ENCODE peak calls at places on chromosomes 1 and 21, in nine cellular contexts. P is Peyer's patch, S is right atrium auricular region, X is colonic mucosa, W is tibial nerve, N is keratinocyte, J is lower lobe of right lung, K is K562, D is lung. M is an unnamed sample.
A peak's percentile ranks its signal among the peaks of the same experiment; 100 is the strongest.

GRCh38 chr1:8723010-8723409 is 94.4 kb downstream of the RERE start:
- DNase-seq in P (no peak), S (no peak), X (no peak), W (no peak), N (no peak), J (no peak), K (no peak), D (no peak), M (no peak)

GRCh38 chr21:44872568-44873355 is 728 bp downstream of the PTTG1IP start:
- DNase-seq in P (peak; percentile 70), S (no peak), X (peak; percentile 51), W (no peak), N (no peak), J (peak; percentile 71), K (no peak), D (peak; percentile 56), M (peak; percentile 44)

GRCh38 chr1:182185822-182186756 is 124.6 kb upstream of the ZNF648 start:
- DNase-seq in P (no peak), S (no peak), X (no peak), W (no peak), N (peak; percentile 84), J (no peak), K (no peak), D (no peak), M (peak; percentile 23)

GRCh38 chr1:244678687-244679086 is 25.8 kb downstream of the DESI2 start:
- DNase-seq in P (no peak), S (no peak), X (no peak), W (no peak), N (no peak), J (no peak), K (no peak), D (no peak), M (no peak)

GRCh38 chr21:39347537-39347936 is 1.4 kb downstream of the HMGN1 start:
- DNase-seq in P (no peak), S (no peak), X (no peak), W (no peak), N (no peak), J (no peak), K (no peak), D (no peak), M (no peak)

GRCh38 chr1:113451710-113452109 is 61.4 kb downstream of the MAGI3 start:
- DNase-seq in P (no peak), S (no peak), X (no peak), W (no peak), N (no peak), J (no peak), K (no peak), D (no peak), M (no peak)

GRCh38 chr21:42690586-42690985 is 37.2 kb downstream of the PDE9A start:
- DNase-seq in P (no peak), S (no peak), X (no peak), W (no peak), N (no peak), J (no peak), K (no peak), D (no peak), M (no peak)

GRCh38 chr1:53681647-53682368 is 57.2 kb downstream of the GLIS1 start:
- DNase-seq in P (peak; percentile 71), S (no peak), X (peak; percentile 81), W (peak; percentile 21), N (no peak), J (no peak), K (peak; percentile 60), D (peak; percentile 32), M (peak; percentile 66)

GRCh38 chr1:167717351-167717750 is 4.4 kb upstream of the MPZL1 start:
- DNase-seq in P (no peak), S (no peak), X (no peak), W (no peak), N (no peak), J (no peak), K (no peak), D (no peak), M (no peak)

GRCh38 chr1:171251042-171251740 is 2.9 kb downstream of the FMO1 start:
- DNase-seq in P (peak; percentile 63), S (peak; percentile 66), X (peak; percentile 38), W (no peak), N (no peak), J (no peak), K (no peak), D (no peak), M (no peak)

GRCh38 chr1:147486876-147487656 is 54.2 kb upstream of the BCL9 start:
- DNase-seq in P (no peak), S (no peak), X (no peak), W (no peak), N (no peak), J (no peak), K (no peak), D (no peak), M (no peak)

DNA sequence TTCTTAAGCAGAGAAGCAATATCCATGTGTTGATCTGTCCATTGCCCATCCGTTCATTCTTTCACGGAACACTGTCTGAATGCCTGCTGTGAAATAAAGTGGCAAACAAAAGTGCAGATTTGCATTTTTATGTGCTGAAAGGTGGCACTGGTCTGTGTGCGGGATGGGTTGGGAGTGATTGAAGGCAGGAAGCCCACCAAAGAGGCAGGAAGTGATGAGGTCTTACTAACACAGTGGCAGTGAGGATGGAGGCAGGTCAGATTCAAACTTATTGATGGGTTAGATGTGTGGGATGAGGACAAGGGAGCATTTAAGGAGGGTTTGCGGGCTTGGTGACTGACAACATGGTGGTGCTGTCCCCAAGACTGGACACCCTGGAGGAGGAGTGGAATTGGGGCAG is 8.3 kb downstream of the PTPRF start:
- DNase-seq in P (no peak), S (no peak), X (no peak), W (no peak), N (no peak), J (no peak), K (no peak), D (no peak), M (no peak)
- H3K4me1 ChIP-seq in P (no peaks in the 10 kb centered on the region), S (no peaks in the 10 kb centered on the region), X (peaks cover 10% of the 10 kb centered on the region), W (peaks cover 40% of the 10 kb centered on the region), N (peaks cover 46% of the 10 kb centered on the region), J (peaks cover 39% of the 10 kb centered on the region), K (no peaks in the 10 kb centered on the region), D (peaks cover 10% of the 10 kb centered on the region), M (peaks cover 20% of the 10 kb centered on the region)

GRCh38 chr1:20107351-20107750 is 12.0 kb downstream of the PLA2G2D start:
- DNase-seq in P (no peak), S (no peak), X (no peak), W (no peak), N (no peak), J (no peak), K (no peak), D (no peak), M (no peak)

GRCh38 chr1:20110679-20111078 is 8.7 kb downstream of the PLA2G2D start:
- DNase-seq in P (no peak), S (peak; percentile 71), X (no peak), W (no peak), N (peak; percentile 76), J (no peak), K (no peak), D (no peak), M (no peak)

GRCh38 chr1:20108724-20109123 is 10.6 kb downstream of the PLA2G2D start:
- DNase-seq in P (no peak), S (no peak), X (no peak), W (no peak), N (no peak), J (no peak), K (no peak), D (no peak), M (no peak)

GRCh38 chr1:20107767-20108166 is 11.6 kb downstream of the PLA2G2D start:
- DNase-seq in P (no peak), S (no peak), X (no peak), W (no peak), N (no peak), J (no peak), K (no peak), D (no peak), M (no peak)

GRCh38 chr1:20109223-20109856 is 10.0 kb downstream of the PLA2G2D start:
- DNase-seq in P (no peak), S (no peak), X (no peak), W (no peak), N (peak; percentile 19), J (no peak), K (peak; percentile 53), D (no peak), M (no peak)
- TF ChIP-seq CTCF in P (no peak), S (no peak), X (no peak), W (no peak), N (peak; percentile 36), J (no peak), K (peak; percentile 31), D (no peak), M (no peak)

GRCh38 chr1:164311376-164311775 is 247.6 kb upstream of the PBX1 start:
- DNase-seq in P (no peak), S (no peak), X (no peak), W (no peak), N (no peak), J (no peak), K (no peak), D (no peak), M (no peak)
- H3K27me3 ChIP-seq in P (no peaks in the 10 kb centered on the region), S (no peaks in the 10 kb centered on the region), X (no peaks in the 10 kb centered on the region), W (no peaks in the 10 kb centered on the region), N (no peaks in the 10 kb centered on the region), J (no peaks in the 10 kb centered on the region), K (no peaks in the 10 kb centered on the region), D (no peaks in the 10 kb centered on the region), M (no peaks in the 10 kb centered on the region)

GRCh38 chr1:211335507-211336157 is 9.0 kb downstream of the TRAF5 start:
- DNase-seq in P (no peak), S (no peak), X (peak; percentile 62), W (no peak), N (no peak), J (no peak), K (no peak), D (no peak), M (no peak)

GRCh38 chr1:211336161-211336560 is 9.5 kb downstream of the TRAF5 start:
- DNase-seq in P (no peak), S (no peak), X (peak; percentile 64), W (no peak), N (no peak), J (no peak), K (no peak), D (no peak), M (no peak)

GRCh38 chr1:211339631-211340041 is 13.0 kb downstream of the TRAF5 start:
- DNase-seq in P (no peak), S (no peak), X (peak; percentile 65), W (no peak), N (no peak), J (no peak), K (no peak), D (no peak), M (no peak)

GRCh38 chr1:211336775-211337174 is 10.1 kb downstream of the TRAF5 start:
- DNase-seq in P (no peak), S (no peak), X (peak; percentile 32), W (no peak), N (no peak), J (no peak), K (no peak), D (no peak), M (no peak)

DNA sequence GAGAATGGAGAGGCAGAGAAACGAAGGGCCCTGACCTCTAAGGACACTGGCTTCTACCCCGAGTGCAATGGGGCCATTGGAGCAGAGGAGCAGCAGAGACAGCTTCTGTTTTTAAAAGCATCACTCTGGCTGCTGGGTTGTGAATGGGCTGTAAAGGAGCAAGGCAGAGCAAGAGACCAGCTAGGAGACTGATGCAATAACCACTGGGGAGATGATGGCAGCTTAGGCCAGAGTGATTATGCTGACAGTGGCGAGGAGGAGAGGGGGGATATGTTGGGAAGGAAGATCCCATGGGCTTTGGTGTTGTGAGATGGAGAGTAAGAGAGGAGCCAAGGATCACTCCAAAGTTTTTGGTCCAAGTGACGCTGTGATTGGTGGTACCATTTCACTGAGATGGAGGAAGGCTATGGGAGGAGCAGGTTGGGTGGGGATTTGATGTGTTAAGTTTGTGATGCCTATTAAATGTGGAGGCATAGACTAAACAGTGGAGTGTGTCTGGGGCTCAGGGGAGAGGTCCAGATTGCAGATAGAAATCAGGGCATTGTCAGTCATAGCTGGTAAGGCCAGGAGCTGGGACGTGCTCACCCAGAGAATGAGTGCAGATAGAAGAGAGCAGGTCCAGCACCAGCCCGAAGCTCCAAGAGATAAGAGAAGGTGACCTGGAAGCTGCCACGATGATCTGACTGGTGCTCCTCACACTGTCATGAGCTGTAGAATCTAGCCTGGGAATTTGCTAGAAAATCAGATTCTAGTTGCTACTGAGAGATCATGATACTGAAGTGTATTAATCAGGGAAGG is 11.0 kb downstream of the TRAF5 start:
- DNase-seq in P (no peak), S (no peak), X (no peak), W (no peak), N (no peak), J (no peak), K (no peak), D (no peak), M (no peak)
- H3K4me1 ChIP-seq in P (peaks cover 42% of the 10 kb centered on the region), S (no peaks in the 10 kb centered on the region), X (peaks cover 31% of the 10 kb centered on the region), W (peaks cover 70% of the 10 kb centered on the region), N (no peaks in the 10 kb centered on the region), J (no peaks in the 10 kb centered on the region), K (peaks cover 22% of the 10 kb centered on the region), D (peaks cover 5% of the 10 kb centered on the region), M (peaks cover 16% of the 10 kb centered on the region)